ENCODE peak calls at places on chromosomes 4 and X, in four cellular contexts. B, F, J and D are unnamed samples.
A peak's percentile ranks its signal among the peaks of the same experiment; 100 is the strongest.

GRCh38 chrX:148422531-148422930 is 77.9 kb upstream of the AFF2 start:
- DNase-seq in F (no peak), J (no peak), B (no peak), D (no peak)

GRCh38 chr4:5897674-5898073 is 4.8 kb upstream of the CRMP1 start:
- DNase-seq in F (no peak), J (no peak), B (no peak), D (no peak)

GRCh38 chr4:47827339-47828047 is 10.4 kb downstream of the CORIN start:
- DNase-seq in B (no peak), J (no peak), F (no peak), D (no peak)

GRCh38 chr4:188130355-188130754 is 8.9 kb upstream of the TRIML1 start:
- DNase-seq in B (no peak), F (no peak), J (no peak), D (no peak)

GRCh38 chr4:127586922-127587571 is 45.7 kb upstream of the INTU start:
- DNase-seq in F (peak; percentile 49), B (no peak), J (peak; percentile 20), D (peak; percentile 19)

GRCh38 chr4:183876268-183876934 is 28.7 kb upstream of the STOX2 start:
- DNase-seq in B (peak; percentile 91), J (peak; percentile 90), F (no peak), D (peak; percentile 43)

GRCh38 chr4:184408021-184408710 is 66.2 kb downstream of the IRF2 start:
- DNase-seq in J (no peak), F (no peak), B (no peak), D (no peak)

GRCh38 chr4:53676402-53676871 is 85.2 kb upstream of the LNX1 start:
- DNase-seq in F (no peak), B (no peak), J (peak; percentile 42), D (no peak)

GRCh38 chr4:106601519-106601918 is 232.9 kb upstream of the GIMD1 start:
- DNase-seq in B (no peak), F (peak; percentile 35), J (no peak), D (no peak)

GRCh38 chrX:8988456-8988855 is 45.5 kb downstream of the FAM9B start:
- DNase-seq in F (peak; percentile 17), B (no peak), J (no peak), D (no peak)

GRCh38 chr4:99585521-99585920 is 10.9 kb downstream of the MTTP start:
- DNase-seq in F (no peak), J (no peak), B (no peak), D (no peak)

DNA sequence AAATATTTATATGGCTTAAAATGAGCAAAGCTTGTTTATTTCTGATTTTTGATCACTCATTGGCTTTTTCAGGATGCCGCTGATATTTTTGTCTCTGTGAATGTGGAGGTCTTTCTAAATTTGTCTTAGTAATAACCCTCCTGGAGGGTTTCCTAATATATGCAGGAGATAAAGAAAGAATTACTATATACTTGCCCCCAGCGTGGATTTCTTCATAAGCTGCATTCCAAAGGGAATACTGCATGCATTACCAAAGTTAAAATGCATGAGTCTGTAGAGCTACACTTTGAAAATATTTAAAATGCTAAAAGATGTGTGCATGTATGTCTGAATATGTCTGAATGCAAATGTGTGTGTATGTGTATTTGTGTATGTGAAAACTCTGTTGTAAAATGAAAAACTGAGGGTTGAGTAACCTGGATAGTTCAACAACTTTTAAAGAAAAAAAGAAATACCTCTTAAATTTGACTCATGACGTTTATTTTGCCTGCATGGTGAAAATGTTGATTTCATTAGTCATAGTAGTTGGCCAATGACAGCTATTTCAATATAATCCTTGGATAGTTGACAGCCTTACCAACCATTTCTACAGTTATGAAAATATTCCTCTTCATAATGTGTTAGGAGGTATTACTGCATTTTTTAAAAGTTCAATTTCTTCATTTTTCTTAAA is 113.2 kb upstream of the ZNF827 start:
- DNase-seq in J (no peak), B (no peak), F (no peak), D (no peak)
- H3K4me3 ChIP-seq in J (no peak overlapping the region), B (no peak overlapping the region), F (no peak overlapping the region), D (no peak overlapping the region)

DNA sequence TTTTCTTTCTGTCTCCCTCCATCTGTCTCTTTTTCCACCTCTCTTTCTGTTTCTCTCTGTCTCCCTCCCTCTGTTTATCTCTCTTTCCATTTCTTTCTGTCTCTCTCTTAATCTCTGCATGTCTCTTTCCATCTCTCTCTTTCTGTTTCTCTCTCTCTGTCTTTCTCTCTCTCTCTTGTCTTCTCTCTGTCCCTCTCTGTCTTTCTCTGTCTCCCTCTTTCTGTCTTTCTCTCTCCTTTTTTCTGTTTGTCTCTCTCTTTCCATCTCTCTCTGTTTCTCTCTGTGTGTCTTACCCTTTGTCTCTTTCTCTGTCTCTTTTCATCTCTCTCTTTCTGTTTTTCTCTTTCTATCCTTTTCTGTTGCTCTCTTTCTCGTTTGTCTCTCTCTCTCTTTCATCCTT is 34.7 kb downstream of the ARSF start:
- DNase-seq in J (no peak), B (no peak), F (no peak), D (no peak)
- TF ChIP-seq CTCF in J (no peak), B (no peak), F (no peak), D (no peak)

GRCh38 chrX:150255441-150256296 is 107.4 kb upstream of the MAMLD1 start:
- DNase-seq in J (no peak), B (no peak), F (no peak), D (no peak)

GRCh38 chrX:150257348-150258175 is 105.6 kb upstream of the MAMLD1 start:
- DNase-seq in F (no peak), J (no peak), B (no peak), D (no peak)

GRCh38 chrX:150258463-150259430 is 104.4 kb upstream of the MAMLD1 start:
- DNase-seq in F (no peak), B (no peak), J (no peak), D (no peak)

GRCh38 chrX:150256297-150256650 is 106.8 kb upstream of the MAMLD1 start:
- DNase-seq in J (no peak), B (no peak), F (no peak), D (no peak)

GRCh38 chrX:150258176-150258425 is 105.0 kb upstream of the MAMLD1 start:
- DNase-seq in F (no peak), B (no peak), J (no peak), D (no peak)
- H3K4me3 ChIP-seq in F (no peak overlapping the region), B (no peak overlapping the region), J (no peak overlapping the region), D (no peak overlapping the region)

GRCh38 chrX:132676102-132676501 is 187.3 kb upstream of the MBNL3 start:
- DNase-seq in F (no peak), J (no peak), B (no peak), D (no peak)

GRCh38 chrX:132677233-132677716 is 188.4 kb upstream of the MBNL3 start:
- DNase-seq in J (no peak), B (no peak), F (no peak), D (no peak)

GRCh38 chrX:132671229-132671641 is 182.4 kb upstream of the MBNL3 start:
- DNase-seq in F (no peak), J (no peak), B (no peak), D (no peak)

DNA sequence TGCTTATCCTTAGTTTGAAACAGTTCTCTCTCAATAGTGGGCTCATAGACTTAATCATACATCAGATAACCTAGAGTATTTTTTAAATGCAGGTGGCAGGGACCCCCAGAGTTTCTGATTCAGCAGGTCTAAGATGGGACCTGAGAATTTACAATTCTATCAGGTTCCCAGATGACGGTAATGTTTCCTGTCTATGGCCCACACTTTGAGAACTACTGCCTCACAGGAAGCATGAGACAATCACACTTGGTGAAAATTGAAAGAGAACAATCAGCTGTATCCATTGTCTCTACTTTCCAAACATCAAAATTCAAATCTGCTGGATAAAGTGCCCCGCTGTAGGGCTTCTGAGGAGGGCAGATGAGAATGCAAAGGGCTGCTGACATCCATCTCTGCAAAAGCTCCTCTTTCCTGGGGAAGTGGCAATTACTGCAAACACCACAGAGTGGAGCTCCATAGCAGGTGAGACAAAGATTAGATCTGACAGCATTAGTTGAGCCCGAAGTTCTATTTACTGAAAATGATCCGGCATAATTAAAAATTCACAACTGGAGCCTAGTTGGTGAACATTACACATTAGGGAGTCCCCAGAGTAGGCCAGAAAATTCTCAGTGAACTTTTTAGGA is 187.8 kb upstream of the MBNL3 start:
- DNase-seq in F (peak; percentile 0), J (no peak), B (no peak), D (no peak)
- TF ChIP-seq CTCF in F (no peak), J (no peak), B (no peak), D (peak; percentile 49)

DNA sequence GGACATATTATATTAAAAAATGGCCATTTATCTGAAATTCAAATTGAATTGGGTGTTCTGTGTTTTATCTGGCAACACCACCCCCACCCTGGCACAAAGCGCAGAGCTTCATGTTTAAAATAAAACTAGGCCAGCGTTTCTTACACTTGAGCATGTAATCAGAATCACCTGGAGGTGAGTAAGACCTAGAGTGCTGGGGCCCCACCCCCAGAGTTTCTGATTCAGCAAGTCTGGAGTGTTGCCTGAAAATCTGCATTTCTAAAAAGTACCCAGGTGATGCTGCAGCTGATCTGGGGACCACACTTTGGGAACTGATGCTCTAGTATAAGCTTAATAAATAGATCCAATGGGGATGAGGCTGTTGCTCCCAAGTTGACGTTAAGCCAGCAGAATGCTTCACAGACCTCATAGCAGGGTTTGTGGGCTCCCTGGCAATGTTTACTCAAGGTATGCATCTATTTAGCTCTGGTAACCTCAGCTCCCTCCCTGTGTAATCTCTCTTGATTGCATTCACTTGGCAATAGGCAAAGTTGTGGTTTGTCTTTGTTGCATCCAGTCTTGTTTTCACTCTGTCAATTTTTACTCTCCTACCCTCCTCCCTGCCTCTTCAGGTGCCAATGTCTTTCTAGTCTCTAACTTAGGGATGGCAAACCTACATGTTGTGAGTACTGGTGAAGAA is 99.8 kb upstream of the TEX13D start:
- DNase-seq in B (peak; percentile 32), J (no peak), F (no peak), D (no peak)
- H3K4me3 ChIP-seq in B (no peak overlapping the region), J (no peak overlapping the region), F (no peak overlapping the region), D (no peak overlapping the region)

DNA sequence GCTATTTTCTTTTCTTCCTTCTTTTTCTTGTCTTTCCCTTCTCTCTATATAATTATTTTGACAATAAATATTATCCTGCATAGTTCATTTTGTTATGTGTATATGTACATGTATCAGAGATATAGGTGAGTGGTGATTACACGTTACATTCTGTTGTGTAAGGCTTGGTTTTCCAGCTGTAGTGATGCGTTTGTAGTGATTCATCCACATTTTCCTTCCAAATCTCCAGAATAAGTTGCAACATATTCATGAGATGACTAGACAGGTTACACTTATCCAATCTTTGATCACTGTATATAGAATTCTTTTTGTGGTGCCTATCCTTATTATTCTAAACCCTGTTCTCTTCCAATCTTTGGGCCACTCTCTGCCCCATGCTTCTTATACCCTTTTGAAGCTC is 540.2 kb downstream of the GBA3 start:
- DNase-seq in B (no peak), J (no peak), F (no peak), D (no peak)
- TF ChIP-seq CTCF in B (no peak), J (no peak), F (no peak), D (no peak)